ENCODE peak calls at places on chromosomes 16 and 17, in six cellular contexts. O, T, J, M, A and P are unnamed samples.

GRCh38 chr17:33667052-33667509 is 374.0 kb upstream of the ASIC2 start:
- DNase-seq in O (no peak), A (no peak), T (peak), J (peak), M (no peak), P (no peak)

GRCh38 chr17:79576333-79576732 is 34.5 kb downstream of the RBFOX3 start:
- DNase-seq in A (no peak), J (no peak), T (no peak), M (no peak), O (no peak), P (no peak)

GRCh38 chr16:85327731-85328664 is 215.7 kb upstream of the CIBAR2 start:
- DNase-seq in O (no peak), T (no peak), J (peak), M (no peak), A (peak), P (no peak)

GRCh38 chr17:75516255-75516618 is at the start of gene TSEN54:
- DNase-seq in J (peak), M (peak), A (peak), T (peak), O (peak), P (peak)

GRCh38 chr17:63479495-63480184 is 2.8 kb downstream of the ACE start:
- DNase-seq in J (no peak), O (peak), T (no peak), M (no peak), A (no peak), P (no peak)

GRCh38 chr17:48478224-48479013 is 48.4 kb upstream of the SKAP1 start:
- DNase-seq in O (no peak), A (no peak), J (peak), T (peak), M (no peak), P (peak)

GRCh38 chr17:53628011-53628410 is 194.7 kb upstream of the KIF2B start:
- DNase-seq in J (no peak), M (no peak), T (no peak), A (no peak), O (no peak), P (no peak)

GRCh38 chr16:49019081-49019633 is 262.5 kb downstream of the CBLN1 start:
- DNase-seq in J (no peak), A (peak), M (no peak), O (no peak), T (no peak), P (no peak)

GRCh38 chr16:66618588-66618987 is 14.1 kb downstream of the CMTM3 start:
- DNase-seq in O (no peak), M (no peak), A (no peak), T (no peak), J (peak), P (no peak)

GRCh38 chr17:57463103-57463885 is 207.0 kb downstream of the MSI2 start:
- DNase-seq in J (peak), O (no peak), A (no peak), T (peak), M (peak), P (no peak)

GRCh38 chr17:82599674-82600661 is 48.3 kb downstream of the WDR45B start:
- DNase-seq in J (no peak), M (no peak), T (no peak), O (peak), A (no peak), P (no peak)

GRCh38 chr16:49757744-49758069 is 98.2 kb downstream of the ZNF423 start:
- DNase-seq in A (no peak), J (no peak), T (no peak), M (no peak), O (no peak), P (no peak)

GRCh38 chr16:89815639-89816348 is 653 bp downstream of the FANCA start:
- DNase-seq in J (peak), T (no peak), M (no peak), A (peak), O (peak), P (peak)

GRCh38 chr17:61474235-61474927 is 22.2 kb downstream of the TBX4 start:
- DNase-seq in T (no peak), M (no peak), J (no peak), A (no peak), O (no peak), P (no peak)

GRCh38 chr16:88019847-88020512 is 68.7 kb downstream of the BANP start:
- DNase-seq in J (no peak), T (no peak), O (peak), M (no peak), A (no peak), P (no peak)

GRCh38 chr16:13453325-13453724 is 466.6 kb upstream of the ERCC4 start:
- DNase-seq in O (no peak), A (no peak), J (no peak), M (no peak), T (no peak), P (no peak)

GRCh38 chr17:77696151-77696719 is 262.3 kb upstream of the TNRC6C start:
- DNase-seq in A (no peak), O (peak), M (no peak), T (no peak), J (no peak), P (no peak)

GRCh38 chr16:64469906-64470702 is 651.8 kb downstream of the CDH11 start:
- DNase-seq in T (no peak), M (no peak), O (no peak), A (no peak), J (no peak), P (no peak)

GRCh38 chr16:85668676-85669424 is 19.9 kb downstream of the GINS2 start:
- DNase-seq in O (no peak), M (no peak), A (no peak), J (no peak), T (no peak), P (no peak)

GRCh38 chr16:4052801-4053662 is 63.2 kb downstream of the ADCY9 start:
- DNase-seq in M (no peak), T (no peak), J (no peak), O (no peak), A (no peak), P (peak)

GRCh38 chr16:28609631-28610594 is at the start of gene SULT1A1:
- DNase-seq in J (peak), O (peak), M (peak), A (no peak), T (no peak), P (no peak)

GRCh38 chr17:76599699-76600460 is 14.2 kb upstream of the ST6GALNAC2 start:
- DNase-seq in T (no peak), M (no peak), A (no peak), J (no peak), O (no peak), P (no peak)

GRCh38 chr17:28944343-28944742 is 7.0 kb downstream of the PHF12 start:
- DNase-seq in M (no peak), T (no peak), A (no peak), J (no peak), O (no peak), P (no peak)

GRCh38 chr16:20129375-20129774 is 55.7 kb upstream of the GPR139 start:
- DNase-seq in J (no peak), M (no peak), A (no peak), T (no peak), O (no peak), P (no peak)

GRCh38 chr17:1583569-1583968 is 21.0 kb upstream of the PITPNA start:
- DNase-seq in J (no peak), O (no peak), A (no peak), T (no peak), M (no peak), P (no peak)
- TF ChIP-seq GABPA in J (no peak), O (no peak), A (no peak), T (no peak), M (no peak), P (no peak)

GRCh38 chr16:83538707-83539106 is 269.1 kb upstream of the HSBP1 start:
- DNase-seq in A (no peak), O (no peak), T (no peak), M (no peak), J (no peak), P (no peak)

GRCh38 chr16:83530293-83530692 is 277.5 kb upstream of the HSBP1 start:
- DNase-seq in A (no peak), J (no peak), O (no peak), T (no peak), M (no peak), P (no peak)

GRCh38 chr16:83532634-83533033 is 275.1 kb upstream of the HSBP1 start:
- DNase-seq in J (no peak), M (no peak), O (no peak), A (no peak), T (no peak), P (no peak)

GRCh38 chr16:83533193-83533592 is 274.6 kb upstream of the HSBP1 start:
- DNase-seq in A (no peak), M (no peak), T (no peak), O (no peak), J (no peak), P (no peak)
- TF ChIP-seq GABPA in A (no peak), M (no peak), T (no peak), O (no peak), J (no peak), P (no peak)

GRCh38 chr17:51890710-51891109 is 267.8 kb downstream of the CA10 start:
- DNase-seq in O (no peak), J (no peak), T (no peak), A (no peak), M (no peak), P (no peak)

DNA sequence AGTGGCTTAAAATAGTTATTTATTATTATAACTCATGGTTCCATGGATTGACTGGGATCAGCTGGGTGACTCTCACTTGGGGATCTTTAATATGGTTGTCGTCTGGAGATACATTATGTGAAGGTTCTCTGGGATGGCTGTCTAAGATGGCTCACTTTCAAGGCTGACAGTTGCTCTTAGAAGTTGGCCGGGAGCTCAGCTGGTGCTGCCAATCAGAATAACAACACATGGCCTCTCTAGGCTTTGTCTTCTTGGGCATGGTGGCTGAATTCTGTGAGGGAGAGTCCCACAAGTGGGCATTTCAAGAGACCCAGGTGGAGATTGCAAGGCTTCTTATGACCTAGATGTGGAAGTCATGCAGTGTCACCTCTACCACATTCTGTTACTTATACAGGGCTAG is 269.7 kb downstream of the CA10 start:
- DNase-seq in O (no peak), J (no peak), T (no peak), M (no peak), A (no peak), P (no peak)
- TF ChIP-seq GABPA in O (no peak), J (no peak), T (no peak), M (no peak), A (no peak), P (no peak)

DNA sequence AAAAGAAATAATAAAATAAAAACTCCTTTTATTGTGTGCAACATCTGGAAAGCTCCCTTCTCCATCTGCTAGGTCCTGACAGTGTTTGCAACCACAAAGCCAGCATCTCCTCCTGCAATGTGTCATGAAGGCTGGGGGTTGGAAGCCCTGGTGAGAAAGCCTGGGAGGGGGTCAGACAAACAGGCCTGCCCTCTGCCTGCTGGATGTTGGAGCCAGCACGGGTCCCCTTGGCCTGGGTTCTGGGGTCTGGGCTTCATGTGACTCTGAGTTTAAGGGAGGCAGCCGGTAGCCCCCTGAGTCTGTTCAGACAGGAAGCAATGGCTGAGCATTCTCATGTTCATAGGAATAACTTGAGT is 33.1 kb upstream of the AXIN2 start:
- DNase-seq in O (no peak), T (no peak), J (no peak), A (no peak), M (no peak), P (no peak)
- TF ChIP-seq GABPA in O (no peak), T (no peak), J (no peak), A (no peak), M (no peak), P (no peak)

DNA sequence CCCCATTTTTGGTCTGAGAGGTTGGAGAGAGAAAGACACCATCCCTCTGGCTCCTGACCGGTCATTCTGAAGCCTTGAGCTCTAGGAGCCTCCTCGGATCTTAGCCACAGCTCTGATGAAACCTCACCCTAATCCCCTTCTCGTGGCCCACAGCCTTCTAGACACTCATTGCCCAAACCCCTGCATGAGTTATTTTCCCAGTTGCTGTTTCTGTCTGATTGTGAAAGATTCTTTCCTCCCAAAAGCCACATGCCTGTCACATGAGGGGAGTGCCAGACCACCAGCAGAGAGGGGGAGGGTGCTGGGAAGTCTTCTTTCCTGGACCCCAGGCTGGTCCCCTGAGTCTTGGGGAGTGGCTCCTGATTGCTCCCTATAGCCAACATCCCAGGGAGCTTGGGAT is 17.6 kb upstream of the ABR start:
- DNase-seq in M (no peak), A (no peak), O (no peak), T (no peak), J (no peak), P (peak)
- TF ChIP-seq GABPA in M (no peak), A (no peak), O (no peak), T (no peak), J (no peak), P (no peak)

DNA sequence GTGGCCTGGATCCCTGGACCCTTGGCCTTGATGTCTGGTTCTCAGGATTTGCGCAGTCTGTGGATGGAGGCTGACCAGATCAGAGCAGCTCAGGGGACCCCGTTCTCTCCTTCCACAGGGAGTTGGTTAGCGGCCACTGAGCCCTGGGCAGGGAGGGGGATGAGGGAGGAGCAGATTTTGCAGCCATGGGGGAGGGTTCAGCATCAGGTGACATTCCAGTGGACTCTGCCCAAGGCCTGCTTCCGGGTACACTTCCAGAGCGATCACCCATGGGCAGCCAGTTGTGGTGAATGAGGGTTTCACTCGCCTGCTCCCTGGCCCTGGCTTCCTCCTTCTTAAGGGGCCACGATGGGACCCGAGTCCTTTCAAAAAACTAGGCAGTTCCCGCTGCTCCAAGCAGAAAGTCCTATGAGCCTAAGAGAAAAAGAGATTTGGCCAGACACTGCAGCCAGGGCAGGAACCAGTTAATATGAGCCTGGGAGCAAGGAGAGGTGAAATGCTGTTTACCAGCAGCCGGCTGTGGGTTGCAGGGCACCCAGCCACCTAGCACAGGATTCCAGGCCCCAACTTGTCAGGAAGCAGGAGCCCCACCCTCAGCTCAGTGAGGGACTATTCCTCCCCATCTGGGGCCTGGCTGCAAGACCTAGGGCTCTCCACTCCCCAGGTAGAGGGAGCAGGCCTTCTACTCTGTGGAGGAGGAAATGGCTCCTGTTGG is 4.7 kb upstream of the GPRC5C start:
- DNase-seq in O (no peak), A (no peak), J (no peak), M (peak), T (no peak), P (no peak)
- TF ChIP-seq GABPA in O (no peak), A (no peak), J (no peak), M (peak), T (no peak), P (no peak)

GRCh38 chr17:58757162-58757613 is 1.5 kb downstream of the PPM1E start:
- DNase-seq in J (no peak), M (no peak), O (peak), A (no peak), T (no peak), P (no peak)
- TF ChIP-seq GABPA in J (no peak), M (no peak), O (no peak), A (no peak), T (no peak), P (no peak)